ENCODE peak calls at places on chromosomes 4 and X, in six cellular contexts. One of them, this sample, is unnamed.

GRCh38 chrX:134631404-134632346 is 26.6 kb downstream of the PLAC1 start:
- DNase-seq in brain microvascular endothelial cell: no peak
- DNase-seq in cardiac muscle cell: peak
- DNase-seq in lower leg skin: peak
- DNase-seq in lower lobe of right lung: no peak
- DNase-seq in left ventricle myocardium inferior: no peak
- DNase-seq in this sample: peak

GRCh38 chrX:123167621-123168020 is 16.5 kb upstream of the GRIA3 start:
- DNase-seq in brain microvascular endothelial cell: no peak
- DNase-seq in left ventricle myocardium inferior: no peak
- DNase-seq in lower leg skin: no peak
- DNase-seq in lower lobe of right lung: no peak
- DNase-seq in cardiac muscle cell: no peak
- DNase-seq in this sample: no peak

GRCh38 chr4:712916-713632 is 7.4 kb downstream of the PCGF3 start:
- DNase-seq in lower lobe of right lung: no peak
- DNase-seq in lower leg skin: no peak
- DNase-seq in brain microvascular endothelial cell: no peak
- DNase-seq in left ventricle myocardium inferior: no peak
- DNase-seq in cardiac muscle cell: no peak
- DNase-seq in this sample: no peak

GRCh38 chr4:48780867-48781219 is 764 bp upstream of the FRYL start:
- DNase-seq in cardiac muscle cell: peak
- DNase-seq in left ventricle myocardium inferior: no peak
- DNase-seq in lower leg skin: peak
- DNase-seq in brain microvascular endothelial cell: peak
- DNase-seq in lower lobe of right lung: no peak
- DNase-seq in this sample: peak

GRCh38 chr4:40251366-40251765 is 54.5 kb downstream of the RHOH start:
- DNase-seq in left ventricle myocardium inferior: no peak
- DNase-seq in brain microvascular endothelial cell: no peak
- DNase-seq in cardiac muscle cell: no peak
- DNase-seq in lower leg skin: no peak
- DNase-seq in lower lobe of right lung: no peak
- DNase-seq in this sample: no peak

GRCh38 chrX:55484948-55485347 is 4.7 kb downstream of the USP51 start:
- DNase-seq in lower lobe of right lung: no peak
- DNase-seq in brain microvascular endothelial cell: no peak
- DNase-seq in cardiac muscle cell: no peak
- DNase-seq in left ventricle myocardium inferior: no peak
- DNase-seq in lower leg skin: no peak
- DNase-seq in this sample: no peak

GRCh38 chr4:129474698-129475097 is 378.7 kb downstream of the C4orf33 start:
- DNase-seq in lower leg skin: no peak
- DNase-seq in lower lobe of right lung: no peak
- DNase-seq in left ventricle myocardium inferior: no peak
- DNase-seq in brain microvascular endothelial cell: no peak
- DNase-seq in cardiac muscle cell: no peak
- DNase-seq in this sample: no peak

GRCh38 chr4:184193556-184194525 is 23.8 kb downstream of the ENPP6 start:
- DNase-seq in lower lobe of right lung: no peak
- DNase-seq in brain microvascular endothelial cell: no peak
- DNase-seq in lower leg skin: no peak
- DNase-seq in left ventricle myocardium inferior: no peak
- DNase-seq in cardiac muscle cell: no peak
- DNase-seq in this sample: no peak

GRCh38 chr4:26978387-26979071 is 117.9 kb downstream of the STIM2 start:
- DNase-seq in cardiac muscle cell: peak
- DNase-seq in left ventricle myocardium inferior: no peak
- DNase-seq in brain microvascular endothelial cell: no peak
- DNase-seq in lower lobe of right lung: no peak
- DNase-seq in lower leg skin: no peak
- DNase-seq in this sample: no peak

GRCh38 chr4:77818077-77818666 is 996 bp downstream of the CNOT6L start:
- DNase-seq in lower lobe of right lung: peak
- DNase-seq in lower leg skin: peak
- DNase-seq in left ventricle myocardium inferior: peak
- DNase-seq in cardiac muscle cell: peak
- DNase-seq in brain microvascular endothelial cell: peak
- DNase-seq in this sample: peak

GRCh38 chr4:66307641-66308438 is 637.6 kb upstream of the EPHA5 start:
- DNase-seq in left ventricle myocardium inferior: no peak
- DNase-seq in lower lobe of right lung: no peak
- DNase-seq in lower leg skin: no peak
- DNase-seq in brain microvascular endothelial cell: no peak
- DNase-seq in cardiac muscle cell: no peak
- DNase-seq in this sample: no peak

GRCh38 chr4:147799986-147800555 is 68.2 kb downstream of the ARHGAP10 start:
- DNase-seq in cardiac muscle cell: no peak
- DNase-seq in lower lobe of right lung: no peak
- DNase-seq in brain microvascular endothelial cell: peak
- DNase-seq in lower leg skin: no peak
- DNase-seq in left ventricle myocardium inferior: no peak
- DNase-seq in this sample: no peak

GRCh38 chr4:5686338-5686737 is 22.0 kb downstream of the EVC2 start:
- DNase-seq in brain microvascular endothelial cell: no peak
- DNase-seq in lower leg skin: no peak
- DNase-seq in lower lobe of right lung: no peak
- DNase-seq in cardiac muscle cell: no peak
- DNase-seq in left ventricle myocardium inferior: no peak
- DNase-seq in this sample: no peak

DNA sequence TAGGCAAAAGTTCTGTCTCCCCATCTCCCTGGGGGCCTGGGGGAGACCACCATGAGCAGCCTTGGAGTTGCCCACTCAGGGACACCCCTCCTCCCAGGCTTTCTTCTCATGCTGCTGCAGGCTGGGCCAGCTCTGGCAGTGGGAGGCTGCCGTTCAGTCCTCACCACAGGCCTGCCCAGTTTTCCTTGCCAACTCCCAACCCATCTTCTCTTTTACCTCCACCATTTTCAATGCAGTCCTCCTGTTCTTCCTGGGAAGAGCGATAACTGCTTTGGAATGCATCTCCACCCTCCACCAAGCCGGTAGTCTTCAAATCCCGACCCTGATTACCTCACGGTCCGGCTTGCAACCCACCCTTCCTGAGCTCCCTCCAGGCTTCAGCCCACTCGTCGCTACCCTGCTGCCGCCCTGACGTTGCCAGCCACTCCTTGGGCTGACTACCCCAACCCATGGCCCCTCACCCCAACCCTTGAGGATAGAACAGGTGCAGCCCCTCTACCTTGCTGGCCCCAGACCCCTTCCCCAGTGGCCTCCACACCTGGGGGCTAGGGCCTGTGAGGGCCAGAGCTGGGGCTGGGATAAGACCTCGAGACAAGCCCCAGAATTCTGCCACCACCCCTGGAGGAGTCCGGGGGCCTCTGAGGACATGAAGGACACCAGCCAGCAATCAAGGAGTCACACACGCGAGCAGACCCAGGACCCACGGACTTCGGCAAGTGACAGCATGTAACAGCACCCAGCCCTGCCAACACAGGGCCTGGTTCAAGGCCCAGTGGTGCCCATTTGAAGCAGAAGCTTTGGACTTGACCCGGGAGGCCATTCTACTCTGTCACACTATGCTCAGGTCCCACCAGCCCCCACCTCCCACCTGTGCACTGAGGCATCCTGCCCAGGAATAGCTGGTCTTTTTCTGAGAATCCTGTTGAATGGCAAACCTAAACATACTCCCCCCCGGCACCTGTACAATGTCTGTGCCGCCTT is 9.2 kb downstream of the WDR1 start:
- DNase-seq in cardiac muscle cell: peak
- DNase-seq in left ventricle myocardium inferior: no peak
- DNase-seq in brain microvascular endothelial cell: no peak
- DNase-seq in lower leg skin: no peak
- DNase-seq in lower lobe of right lung: no peak
- DNase-seq in this sample: no peak
- H3K4me3 ChIP-seq in cardiac muscle cell: no peak
- H3K4me3 ChIP-seq in left ventricle myocardium inferior: peak
- H3K4me3 ChIP-seq in brain microvascular endothelial cell: no peak
- H3K4me3 ChIP-seq in lower leg skin: no peak
- H3K4me3 ChIP-seq in lower lobe of right lung: no peak
- H3K4me3 ChIP-seq in this sample: no peak

GRCh38 chrX:40733691-40734090 is 1.7 kb downstream of the MED14 start:
- DNase-seq in lower leg skin: no peak
- DNase-seq in cardiac muscle cell: peak
- DNase-seq in left ventricle myocardium inferior: no peak
- DNase-seq in lower lobe of right lung: no peak
- DNase-seq in brain microvascular endothelial cell: no peak
- DNase-seq in this sample: no peak
- H3K4me3 ChIP-seq in lower leg skin: no peak
- H3K4me3 ChIP-seq in cardiac muscle cell: peak
- H3K4me3 ChIP-seq in left ventricle myocardium inferior: peak
- H3K4me3 ChIP-seq in lower lobe of right lung: peak
- H3K4me3 ChIP-seq in brain microvascular endothelial cell: peak
- H3K4me3 ChIP-seq in this sample: peak

GRCh38 chrX:108435261-108435660 is 3.0 kb downstream of the COL4A6 start:
- DNase-seq in lower lobe of right lung: no peak
- DNase-seq in lower leg skin: no peak
- DNase-seq in brain microvascular endothelial cell: no peak
- DNase-seq in left ventricle myocardium inferior: no peak
- DNase-seq in cardiac muscle cell: no peak
- DNase-seq in this sample: no peak

GRCh38 chrX:108437789-108438623 is at the start of gene COL4A6:
- DNase-seq in left ventricle myocardium inferior: no peak
- DNase-seq in cardiac muscle cell: peak
- DNase-seq in brain microvascular endothelial cell: peak
- DNase-seq in lower leg skin: peak
- DNase-seq in lower lobe of right lung: peak
- DNase-seq in this sample: no peak

GRCh38 chrX:108439434-108439883 is at the start of gene COL4A5:
- DNase-seq in lower lobe of right lung: peak
- DNase-seq in cardiac muscle cell: peak
- DNase-seq in left ventricle myocardium inferior: peak
- DNase-seq in lower leg skin: peak
- DNase-seq in brain microvascular endothelial cell: peak
- DNase-seq in this sample: no peak

GRCh38 chrX:108439961-108440696 is 491 bp downstream of the COL4A5 start:
- DNase-seq in brain microvascular endothelial cell: no peak
- DNase-seq in cardiac muscle cell: peak
- DNase-seq in lower leg skin: no peak
- DNase-seq in left ventricle myocardium inferior: no peak
- DNase-seq in lower lobe of right lung: peak
- DNase-seq in this sample: no peak

DNA sequence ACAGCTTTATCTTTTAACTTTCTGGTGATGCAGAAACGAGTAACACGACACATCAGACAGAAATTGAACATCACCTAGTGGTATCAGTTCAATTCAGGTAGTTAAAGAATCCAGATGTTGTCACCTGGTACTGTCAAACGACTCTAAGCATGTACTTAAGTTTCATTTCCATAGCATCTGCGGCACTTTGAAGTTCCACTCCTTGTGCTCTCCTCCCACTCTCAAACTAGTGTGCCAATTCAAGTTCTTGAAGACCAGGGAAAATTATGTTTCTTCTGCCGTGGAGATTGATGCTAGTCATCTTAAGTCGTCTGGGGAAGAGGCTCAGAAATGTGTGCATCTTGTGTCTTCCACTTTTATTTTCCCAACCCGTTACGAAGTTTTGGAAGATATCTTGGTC is 868 bp downstream of the COL4A6 start:
- DNase-seq in lower leg skin: no peak
- DNase-seq in left ventricle myocardium inferior: no peak
- DNase-seq in brain microvascular endothelial cell: no peak
- DNase-seq in lower lobe of right lung: no peak
- DNase-seq in cardiac muscle cell: no peak
- DNase-seq in this sample: no peak
- H3K4me3 ChIP-seq in lower leg skin: no peak
- H3K4me3 ChIP-seq in left ventricle myocardium inferior: peak
- H3K4me3 ChIP-seq in brain microvascular endothelial cell: peak
- H3K4me3 ChIP-seq in lower lobe of right lung: no peak
- H3K4me3 ChIP-seq in cardiac muscle cell: peak
- H3K4me3 ChIP-seq in this sample: no peak

GRCh38 chr4:54228563-54229501 is at the start of gene PDGFRA:
- DNase-seq in lower lobe of right lung: no peak
- DNase-seq in left ventricle myocardium inferior: peak
- DNase-seq in cardiac muscle cell: peak
- DNase-seq in lower leg skin: peak
- DNase-seq in brain microvascular endothelial cell: peak
- DNase-seq in this sample: no peak
- H3K4me3 ChIP-seq in lower lobe of right lung: peak
- H3K4me3 ChIP-seq in left ventricle myocardium inferior: peak
- H3K4me3 ChIP-seq in cardiac muscle cell: peak
- H3K4me3 ChIP-seq in lower leg skin: peak
- H3K4me3 ChIP-seq in brain microvascular endothelial cell: peak
- H3K4me3 ChIP-seq in this sample: peak

GRCh38 chr4:69832326-69833030 is 27.5 kb downstream of the SULT1E1 start:
- DNase-seq in cardiac muscle cell: no peak
- DNase-seq in brain microvascular endothelial cell: no peak
- DNase-seq in left ventricle myocardium inferior: no peak
- DNase-seq in lower leg skin: no peak
- DNase-seq in lower lobe of right lung: no peak
- DNase-seq in this sample: no peak

GRCh38 chr4:69830529-69831269 is 29.2 kb downstream of the SULT1E1 start:
- DNase-seq in brain microvascular endothelial cell: peak
- DNase-seq in lower leg skin: no peak
- DNase-seq in left ventricle myocardium inferior: no peak
- DNase-seq in lower lobe of right lung: no peak
- DNase-seq in cardiac muscle cell: peak
- DNase-seq in this sample: peak

GRCh38 chr4:69833251-69833650 is 26.7 kb downstream of the SULT1E1 start:
- DNase-seq in lower leg skin: no peak
- DNase-seq in left ventricle myocardium inferior: no peak
- DNase-seq in cardiac muscle cell: no peak
- DNase-seq in brain microvascular endothelial cell: no peak
- DNase-seq in lower lobe of right lung: no peak
- DNase-seq in this sample: no peak

GRCh38 chr4:69831270-69831627 is 28.7 kb downstream of the SULT1E1 start:
- DNase-seq in left ventricle myocardium inferior: no peak
- DNase-seq in lower leg skin: no peak
- DNase-seq in lower lobe of right lung: no peak
- DNase-seq in brain microvascular endothelial cell: no peak
- DNase-seq in cardiac muscle cell: no peak
- DNase-seq in this sample: no peak

DNA sequence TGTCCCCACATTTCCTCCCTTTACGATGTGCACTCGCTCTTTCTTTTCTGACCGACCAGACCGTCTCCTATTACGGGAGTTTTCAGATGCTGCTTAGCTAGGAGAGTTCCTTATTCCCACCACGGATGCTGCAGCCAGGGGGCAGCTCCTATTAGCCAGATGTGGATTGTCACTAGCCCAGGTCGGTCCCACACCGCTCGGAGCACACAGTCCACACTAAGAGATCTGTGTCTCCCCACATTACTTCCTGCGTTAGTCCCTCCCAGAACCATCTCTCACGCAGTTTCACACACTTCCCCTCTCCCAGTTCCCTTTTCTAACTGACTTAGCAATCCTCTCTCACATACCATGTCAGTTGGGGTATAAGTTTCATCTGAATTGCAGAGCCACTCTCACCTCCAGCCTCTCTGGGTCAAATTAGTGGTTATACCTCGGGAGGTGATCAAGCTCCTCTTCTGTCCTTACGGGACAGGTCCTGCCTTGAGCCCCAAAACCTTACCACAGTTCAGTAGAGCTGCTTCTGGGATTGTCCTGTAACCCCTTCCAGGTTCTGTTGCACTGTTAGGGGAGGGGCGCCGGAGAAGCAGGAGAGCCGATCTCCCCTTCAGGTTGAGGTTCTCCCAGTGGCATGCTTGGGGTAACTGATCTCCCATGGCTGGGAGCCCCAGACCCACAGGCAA is 28.2 kb downstream of the SULT1E1 start:
- DNase-seq in brain microvascular endothelial cell: no peak
- DNase-seq in cardiac muscle cell: no peak
- DNase-seq in left ventricle myocardium inferior: peak
- DNase-seq in lower lobe of right lung: peak
- DNase-seq in lower leg skin: no peak
- DNase-seq in this sample: no peak
- H3K4me3 ChIP-seq in brain microvascular endothelial cell: no peak
- H3K4me3 ChIP-seq in cardiac muscle cell: no peak
- H3K4me3 ChIP-seq in left ventricle myocardium inferior: no peak
- H3K4me3 ChIP-seq in lower lobe of right lung: peak
- H3K4me3 ChIP-seq in lower leg skin: no peak
- H3K4me3 ChIP-seq in this sample: no peak

This sample was measured in BE2C.